ENCODE peak calls at places on chromosomes 6 and 20, in five cellular contexts. T, P, G, Z and D are unnamed samples.

GRCh38 chr6:91816335-91816734 is 1229.5 kb upstream of the MAP3K7 start:
- DNase-seq in T (no peak), P (no peak), G (no peak), Z (no peak), D (no peak)

GRCh38 chr20:40265872-40266533 is 423.0 kb downstream of the MAFB start:
- DNase-seq in T (no peak), P (peak), G (peak), Z (no peak), D (no peak)

GRCh38 chr6:118335325-118335724 is 212.8 kb upstream of the PLN start:
- DNase-seq in T (no peak), P (no peak), G (no peak), Z (no peak), D (no peak)

GRCh38 chr20:5349448-5349847 is 32.7 kb upstream of the PROKR2 start:
- DNase-seq in T (no peak), P (no peak), G (no peak), Z (no peak), D (no peak)

GRCh38 chr6:74505391-74505790 is 700.5 kb downstream of the COL12A1 start:
- DNase-seq in T (no peak), P (no peak), G (no peak), Z (no peak), D (no peak)

GRCh38 chr20:50367104-50367674 is 143.0 kb upstream of the PTPN1 start:
- DNase-seq in T (no peak), P (no peak), G (no peak), Z (no peak), D (no peak)

GRCh38 chr20:53594068-53595017 is 704 bp upstream of the ZNF217 start:
- DNase-seq in T (no peak), P (peak), G (peak), Z (peak), D (peak)

GRCh38 chr6:6007311-6008113 is 787 bp upstream of the NRN1 start:
- DNase-seq in T (no peak), P (peak), G (no peak), Z (no peak), D (no peak)

GRCh38 chr20:438581-439469 is 23.5 kb downstream of the TBC1D20 start:
- DNase-seq in T (peak), P (no peak), G (no peak), Z (no peak), D (no peak)

GRCh38 chr6:41813956-41814355 is 26.5 kb downstream of the TOMM6 start:
- DNase-seq in T (no peak), P (no peak), G (no peak), Z (no peak), D (no peak)

GRCh38 chr20:4985658-4986057 is 15.7 kb downstream of the SLC23A2 start:
- DNase-seq in T (peak), P (peak), G (no peak), Z (no peak), D (no peak)

GRCh38 chr6:169503556-169503955 is 198.3 kb downstream of the WDR27 start:
- DNase-seq in T (no peak), P (no peak), G (no peak), Z (no peak), D (no peak)

GRCh38 chr20:43752561-43753301 is 25.9 kb upstream of the GTSF1L start:
- DNase-seq in T (peak), P (no peak), G (no peak), Z (no peak), D (no peak)

GRCh38 chr6:105193647-105194046 is 13.8 kb upstream of the POPDC3 start:
- DNase-seq in T (no peak), P (no peak), G (no peak), Z (no peak), D (no peak)

GRCh38 chr6:47414517-47415167 is 62.9 kb upstream of the CD2AP start:
- DNase-seq in T (peak), P (no peak), G (peak), Z (no peak), D (no peak)

GRCh38 chr6:2738373-2738979 is 12.2 kb downstream of the MYLK4 start:
- DNase-seq in T (no peak), P (peak), G (peak), Z (peak), D (peak)

GRCh38 chr6:69945192-69945591 is 78.8 kb downstream of the COL19A1 start:
- DNase-seq in T (no peak), P (no peak), G (no peak), Z (no peak), D (no peak)

GRCh38 chr6:109961666-109962065 is 16.4 kb upstream of the GPR6 start:
- DNase-seq in T (no peak), P (no peak), G (no peak), Z (no peak), D (no peak)

GRCh38 chr6:128803911-128804310 is 79.0 kb upstream of the LAMA2 start:
- DNase-seq in T (no peak), P (no peak), G (no peak), Z (no peak), D (no peak)

GRCh38 chr6:2764610-2765165 is 505 bp upstream of the WRNIP1 start:
- DNase-seq in T (no peak), P (peak), G (peak), Z (peak), D (peak)

GRCh38 chr6:26607434-26608230 is 10.9 kb downstream of the ABT1 start:
- DNase-seq in T (no peak), P (peak), G (peak), Z (peak), D (peak)

GRCh38 chr6:160293844-160294243 is 35.2 kb upstream of the SLC22A2 start:
- DNase-seq in T (no peak), P (no peak), G (no peak), Z (no peak), D (no peak)

GRCh38 chr6:38573800-38574395 is 65.8 kb downstream of the BTBD9 start:
- DNase-seq in T (no peak), P (no peak), G (no peak), Z (peak), D (no peak)
- TF ChIP-seq REST in T (no peak), P (no peak), G (no peak), Z (no peak), D (no peak)

GRCh38 chr6:11232177-11232967 is at the start of gene NEDD9:
- DNase-seq in T (peak), P (peak), G (peak), Z (peak), D (peak)
- TF ChIP-seq EP300 in T (no peak), P (no peak), G (no peak), Z (no peak), D (no peak)

DNA sequence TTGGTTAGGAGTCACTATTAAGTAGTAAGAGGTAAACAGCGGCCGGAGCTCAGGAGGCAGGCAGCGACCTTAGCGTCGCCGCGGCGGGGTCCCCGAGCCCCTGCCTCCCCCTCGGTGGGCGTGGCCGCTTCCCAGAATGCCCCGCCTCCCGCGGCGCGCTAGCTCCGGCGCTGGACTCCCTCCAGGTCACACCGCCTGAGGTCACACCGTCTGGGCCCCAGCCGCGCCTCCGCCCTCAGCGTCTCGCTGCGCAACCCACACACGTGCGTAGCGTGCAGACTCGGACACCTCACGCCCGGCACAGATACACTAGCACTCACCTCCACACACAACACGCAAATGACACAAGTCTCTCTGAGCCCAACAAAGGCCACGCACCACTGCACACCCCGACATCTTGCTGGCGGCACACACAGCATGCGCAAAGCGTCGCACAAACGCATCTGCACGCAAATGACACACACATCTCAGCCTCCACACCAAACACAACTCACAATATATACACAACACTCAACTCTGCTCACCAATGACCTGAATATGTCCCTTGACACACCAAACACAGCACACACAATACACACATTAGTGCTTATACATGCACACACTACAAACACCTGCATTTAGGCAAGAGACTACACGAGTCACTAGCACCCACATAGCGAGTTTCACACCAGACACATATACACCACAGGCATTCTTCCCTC is 17.6 kb upstream of the CDKN1A start:
- DNase-seq in T (no peak), P (no peak), G (no peak), Z (peak), D (no peak)
- TF ChIP-seq REST in T (no peak), P (no peak), G (no peak), Z (no peak), D (no peak)

DNA sequence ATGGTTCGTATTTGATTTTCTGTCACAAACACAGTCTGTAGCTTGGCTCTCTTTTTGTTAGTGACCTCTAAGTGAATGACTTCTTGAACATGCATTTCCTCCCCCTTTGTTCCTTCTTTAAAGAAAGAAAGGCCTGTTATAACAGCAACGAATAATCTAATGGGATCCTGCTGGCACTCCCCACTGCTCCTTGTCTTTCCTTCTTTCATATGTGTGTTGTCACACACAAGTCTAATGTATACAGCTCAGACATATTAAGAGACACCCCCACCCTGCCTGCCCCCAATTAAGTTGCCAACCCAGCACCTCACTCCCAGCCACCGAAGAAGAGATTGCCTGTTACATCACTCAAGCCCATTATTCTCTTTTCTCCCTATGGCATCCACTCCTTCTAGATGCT is 4.9 kb upstream of the SAMD5 start:
- DNase-seq in T (no peak), P (no peak), G (no peak), Z (no peak), D (no peak)
- TF ChIP-seq EP300 in T (no peak), P (no peak), G (no peak), Z (no peak), D (no peak)

GRCh38 chr20:57163041-57163440 is 103.4 kb downstream of the BMP7 start:
- DNase-seq in T (no peak), P (no peak), G (no peak), Z (no peak), D (no peak)
- TF ChIP-seq REST in T (no peak), P (no peak), G (no peak), Z (no peak), D (no peak)

DNA sequence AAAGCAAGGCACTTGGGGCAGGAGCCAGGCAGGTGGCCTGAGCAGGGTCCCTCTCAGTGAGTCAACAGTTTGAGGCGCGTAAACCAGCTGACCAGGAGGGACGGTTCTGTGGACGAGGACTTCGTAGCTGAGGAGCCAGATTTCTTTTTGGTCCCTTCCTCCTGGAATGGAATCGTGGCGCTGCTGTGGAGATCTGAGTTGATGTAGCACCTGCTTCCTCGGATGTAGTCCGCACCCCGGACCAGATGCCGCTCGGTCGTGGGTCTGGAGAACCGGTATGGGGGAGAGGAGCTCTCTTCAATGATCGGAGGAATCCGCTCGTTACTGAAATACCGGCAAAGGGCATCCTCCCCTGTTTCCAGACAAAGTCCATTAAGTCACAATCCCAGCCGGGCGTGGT is 49.7 kb upstream of the IPCEF1 start:
- DNase-seq in T (no peak), P (no peak), G (no peak), Z (no peak), D (no peak)
- TF ChIP-seq EP300 in T (no peak), P (no peak), G (no peak), Z (no peak), D (no peak)

GRCh38 chr6:157659536-157660271 is 163.3 kb upstream of the SNX9 start:
- DNase-seq in T (no peak), P (no peak), G (no peak), Z (no peak), D (no peak)
- TF ChIP-seq REST in T (no peak), P (no peak), G (no peak), Z (no peak), D (no peak)

DNA sequence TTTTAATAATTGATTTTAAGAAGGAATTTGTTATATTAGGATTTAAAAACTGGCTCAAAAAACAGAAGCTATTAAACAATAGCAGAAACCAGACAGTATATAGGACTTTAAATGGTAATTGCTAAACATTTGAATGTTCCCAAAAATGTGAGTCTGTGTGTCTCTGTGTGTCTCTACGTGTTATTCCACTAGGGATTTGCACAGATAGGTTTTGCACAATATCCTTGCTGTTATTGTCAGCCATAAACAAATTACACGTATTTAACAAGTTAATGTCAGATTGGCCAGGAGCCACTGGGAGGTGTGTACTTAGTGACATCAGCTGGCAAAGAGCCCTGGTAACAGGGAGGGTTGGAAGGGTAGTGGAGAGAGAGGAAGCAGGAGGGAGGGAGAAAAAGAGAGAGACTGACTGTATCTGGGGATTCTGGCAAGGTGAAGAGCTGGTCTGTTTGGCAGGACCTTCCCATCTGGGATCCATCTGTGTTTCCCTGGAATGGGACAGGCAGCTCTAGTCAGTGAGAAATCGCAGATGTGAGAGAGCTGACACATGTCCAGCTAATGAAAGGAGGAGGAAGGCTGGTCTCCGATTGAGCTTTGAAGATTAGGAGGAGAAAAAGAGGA is 72.2 kb downstream of the CBFA2T2 start:
- DNase-seq in T (no peak), P (peak), G (peak), Z (no peak), D (peak)
- TF ChIP-seq EP300 in T (no peak), P (peak), G (peak), Z (no peak), D (no peak)

DNA sequence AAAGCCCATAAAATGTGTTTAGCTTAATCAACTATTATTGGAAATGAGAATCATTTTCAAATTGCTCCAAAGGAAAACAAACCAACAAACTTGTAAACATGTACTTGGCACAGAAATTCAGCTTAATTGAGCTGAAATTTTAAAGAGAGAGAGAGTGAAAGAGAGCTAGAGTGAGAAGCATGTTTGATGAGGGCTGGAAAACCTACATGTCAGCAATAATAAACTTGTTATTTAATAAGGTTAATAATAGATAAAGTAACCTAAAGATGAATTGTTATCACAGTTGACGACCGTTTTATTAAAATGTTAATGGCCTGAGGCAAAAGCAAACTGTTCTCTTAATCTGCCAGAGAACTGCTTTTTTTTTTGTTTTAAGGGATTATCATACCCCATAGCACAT is 496.1 kb downstream of the RNF144B start:
- DNase-seq in T (no peak), P (no peak), G (no peak), Z (no peak), D (no peak)
- TF ChIP-seq REST in T (no peak), P (no peak), G (no peak), Z (no peak), D (no peak)